ENCODE peak calls at places on chromosomes 6 and 20, in nine cellular contexts. E is stimulated activated CD4-positive, alpha-beta T cell treated with anti-CD3 and anti-CD28 coated beads, Interleukin-4, amount 100 ng/mL, for 1 hour; K is C1 segment of cervical spinal cord; O is activated gamma-delta T cell treated with Interleukin-2 at 50 U/mL for 16 hours; Y is activated CD4-positive, alpha-beta memory T cell treated with anti-CD3 and anti-CD28 coated beads, Interleukin-2, amount 10 ng/mL, durations not matched to agents 7 days and 5 days; M is BJ; S is activated CD4-positive, alpha-beta T cell treated with anti-CD3 and anti-CD28 coated beads, Interleukin-2, amount 50 U/mL, for 1 hour; G is activated T-helper 1 cell treated with anti-CD3 and anti-CD28 coated beads, Interleukin-2, amount 50 U/mL, for 16 hours; A is RPMI7951. L is an unnamed sample.

GRCh38 chr20:37552415-37552814 is 24.7 kb upstream of the BLCAP start:
- DNase-seq in E (no peak), K (no peak), O (no peak), Y (no peak), M (no peak), S (no peak), G (no peak), A (peak; percentile 61), L (peak; percentile 51)

GRCh38 chr6:35585688-35586087 is 73.0 kb upstream of the TULP1 start:
- DNase-seq in E (no peak), K (no peak), O (no peak), Y (no peak), M (no peak), S (no peak), G (no peak), A (no peak), L (no peak)

GRCh38 chr20:50320910-50321796 is 130.5 kb downstream of the CEBPB start:
- DNase-seq in E (peak; percentile 6), K (no peak), O (no peak), Y (peak; percentile 28), M (peak; percentile 83), S (no peak), G (no peak), A (peak; percentile 96), L (peak; percentile 96)

GRCh38 chr6:165880721-165881120 is 217.7 kb upstream of the PDE10A start:
- DNase-seq in E (no peak), K (no peak), O (no peak), Y (no peak), M (no peak), S (no peak), G (no peak), A (peak; percentile 66), L (no peak)

GRCh38 chr6:135182120-135182992 is 1.2 kb downstream of the MYB start:
- DNase-seq in E (peak; percentile 54), K (no peak), O (peak; percentile 35), Y (peak; percentile 48), M (no peak), S (peak; percentile 38), G (peak; percentile 24), A (no peak), L (peak; percentile 35)

GRCh38 chr20:21315138-21315537 is 12.0 kb downstream of the XRN2 start:
- DNase-seq in E (no peak), K (no peak), O (no peak), Y (peak; percentile 21), M (no peak), S (no peak), G (no peak), A (peak; percentile 90), L (peak; percentile 84)

GRCh38 chr6:166830185-166830890 is 126.0 kb downstream of the RNASET2 start:
- DNase-seq in E (no peak), K (no peak), O (no peak), Y (no peak), M (no peak), S (no peak), G (no peak), A (no peak), L (no peak)

GRCh38 chr20:41287327-41287726 is 30.2 kb downstream of the ZHX3 start:
- DNase-seq in E (no peak), K (no peak), O (no peak), Y (no peak), M (no peak), S (no peak), G (no peak), A (peak; percentile 94), L (peak; percentile 96)

GRCh38 chr6:140897804-140898573 is 1234.7 kb upstream of the GJE1 start:
- DNase-seq in E (no peak), K (no peak), O (no peak), Y (no peak), M (no peak), S (no peak), G (no peak), A (peak; percentile 24), L (no peak)

GRCh38 chr6:149033454-149034241 is 283.9 kb upstream of the TAB2 start:
- DNase-seq in E (peak; percentile 16), K (no peak), O (no peak), Y (no peak), M (no peak), S (no peak), G (no peak), A (no peak), L (no peak)

GRCh38 chr6:151096691-151097090 is 143.1 kb upstream of the AKAP12 start:
- DNase-seq in E (no peak), K (no peak), O (no peak), Y (no peak), M (no peak), S (no peak), G (no peak), A (peak; percentile 31), L (no peak)

GRCh38 chr6:136244061-136244616 is 6.0 kb downstream of the MTFR2 start:
- DNase-seq in E (no peak), K (no peak), O (no peak), Y (no peak), M (peak; percentile 9), S (no peak), G (no peak), A (no peak), L (peak; percentile 55)

GRCh38 chr20:48189177-48189576 is 403.9 kb upstream of the SULF2 start:
- DNase-seq in E (no peak), K (no peak), O (no peak), Y (no peak), M (no peak), S (no peak), G (no peak), A (peak; percentile 61), L (peak; percentile 35)

GRCh38 chr6:169913096-169913615 is 161.7 kb downstream of the ERMARD start:
- DNase-seq in E (no peak), K (no peak), O (no peak), Y (no peak), M (no peak), S (no peak), G (no peak), A (no peak), L (no peak)

GRCh38 chr6:71387179-71387578 is 98.6 kb downstream of the OGFRL1 start:
- DNase-seq in E (no peak), K (no peak), O (no peak), Y (no peak), M (no peak), S (no peak), G (no peak), A (peak; percentile 32), L (peak; percentile 49)

GRCh38 chr6:75084872-75085381 is 120.9 kb downstream of the COL12A1 start:
- DNase-seq in E (no peak), K (no peak), O (no peak), Y (no peak), M (no peak), S (no peak), G (no peak), A (no peak), L (no peak)

GRCh38 chr6:135163440-135163738 is 17.7 kb upstream of the MYB start:
- DNase-seq in E (peak; percentile 48), K (no peak), O (peak; percentile 39), Y (peak; percentile 61), M (no peak), S (peak; percentile 32), G (peak; percentile 26), A (no peak), L (no peak)

GRCh38 chr20:44861547-44862006 is 23.9 kb upstream of the YWHAB start:
- DNase-seq in E (no peak), K (no peak), O (no peak), Y (no peak), M (peak; percentile 26), S (no peak), G (no peak), A (peak; percentile 59), L (peak; percentile 66)

GRCh38 chr6:2786269-2786668 is 21.1 kb downstream of the WRNIP1 start:
- DNase-seq in E (no peak), K (no peak), O (no peak), Y (no peak), M (no peak), S (no peak), G (no peak), A (no peak), L (no peak)

GRCh38 chr6:124495316-124496176 is 466.7 kb upstream of the RNF217 start:
- DNase-seq in E (no peak), K (no peak), O (no peak), Y (no peak), M (no peak), S (no peak), G (no peak), A (no peak), L (no peak)

GRCh38 chr20:21490105-21490504 is 23.8 kb downstream of the NKX2-2 start:
- DNase-seq in E (no peak), K (no peak), O (no peak), Y (no peak), M (no peak), S (no peak), G (no peak), A (no peak), L (no peak)

GRCh38 chr6:9540126-9540525 is 874.7 kb downstream of the TFAP2A start:
- DNase-seq in E (no peak), K (no peak), O (no peak), Y (no peak), M (no peak), S (no peak), G (no peak), A (no peak), L (peak; percentile 13)

GRCh38 chr6:125910518-125910917 is 46.1 kb upstream of the HINT3 start:
- DNase-seq in E (no peak), K (no peak), O (no peak), Y (no peak), M (no peak), S (no peak), G (no peak), A (peak; percentile 61), L (peak; percentile 49)

GRCh38 chr6:40706222-40706621 is 119.1 kb upstream of the LRFN2 start:
- DNase-seq in E (no peak), K (no peak), O (no peak), Y (no peak), M (no peak), S (no peak), G (no peak), A (no peak), L (no peak)

GRCh38 chr6:33840064-33840926 is 36.5 kb upstream of the MLN start:
- DNase-seq in E (peak; percentile 17), K (no peak), O (no peak), Y (peak; percentile 68), M (peak; percentile 92), S (no peak), G (peak; percentile 15), A (peak; percentile 100), L (peak; percentile 100)

GRCh38 chr6:164303092-164304007 is 888.8 kb downstream of the QKI start:
- DNase-seq in E (no peak), K (no peak), O (no peak), Y (no peak), M (no peak), S (no peak), G (no peak), A (peak; percentile 43), L (no peak)

GRCh38 chr20:25246182-25246943 is 1.5 kb upstream of the PYGB start:
- DNase-seq in E (no peak), K (no peak), O (no peak), Y (no peak), M (no peak), S (no peak), G (no peak), A (no peak), L (no peak)

L was measured in EL.